ENCODE peak calls at places on chromosomes 1 and 21, in eight cellular contexts. H is left lung; G is GM23338; Q is OCI-LY7; L is upper lobe of left lung; I is pancreas; K is thyroid gland; O is CD8-positive, alpha-beta T cell. C is an unnamed sample.

GRCh38 chr1:84704872-84705426 is 14.7 kb upstream of the SSX2IP start:
- DNase-seq in Q (peak), G (no peak), K (no peak), O (no peak), H (no peak), L (no peak), I (no peak), C (no peak)

GRCh38 chr1:167132306-167133010 is 38.6 kb downstream of the STYXL2 start:
- DNase-seq in K (no peak), I (no peak), O (no peak), L (no peak), G (no peak), Q (no peak), H (no peak), C (no peak)

GRCh38 chr1:10578070-10578469 is 103.3 kb downstream of the PEX14 start:
- DNase-seq in G (no peak), L (no peak), Q (no peak), K (no peak), I (no peak), O (no peak), H (no peak), C (no peak)

GRCh38 chr1:231550448-231550781 is 21.9 kb downstream of the TSNAX start:
- DNase-seq in H (no peak), G (peak), O (no peak), L (no peak), I (no peak), K (no peak), Q (peak), C (no peak)

GRCh38 chr1:176466514-176466913 is 3.5 kb downstream of the PAPPA2 start:
- DNase-seq in L (no peak), I (no peak), O (no peak), K (no peak), G (peak), H (no peak), Q (peak), C (no peak)

GRCh38 chr1:236686815-236687160 is 489 bp downstream of the ACTN2 start:
- DNase-seq in G (peak), I (peak), O (no peak), Q (no peak), K (peak), H (no peak), L (no peak), C (no peak)

GRCh38 chr1:218796773-218797172 is 376.9 kb upstream of the LYPLAL1 start:
- DNase-seq in H (no peak), K (no peak), I (no peak), Q (no peak), O (no peak), G (no peak), L (no peak), C (no peak)

GRCh38 chr1:209839875-209840491 is 12.2 kb downstream of the UTP25 start:
- DNase-seq in L (no peak), O (no peak), Q (no peak), I (no peak), K (no peak), H (no peak), G (no peak), C (no peak)

GRCh38 chr1:165376041-165376810 is 19.7 kb upstream of the LMX1A start:
- DNase-seq in G (peak), Q (no peak), O (no peak), I (peak), K (peak), H (peak), L (peak), C (peak)

GRCh38 chr1:43671626-43672330 is 21.8 kb downstream of the KDM4A start:
- DNase-seq in L (no peak), O (no peak), I (no peak), K (no peak), G (no peak), Q (no peak), H (no peak), C (no peak)

GRCh38 chr1:153612755-153613331 is at the start of gene S100A16:
- DNase-seq in Q (no peak), L (peak), O (no peak), K (peak), G (peak), I (peak), H (peak), C (no peak)

GRCh38 chr1:70436617-70437236 is 25.7 kb downstream of the CTH start:
- DNase-seq in Q (no peak), K (no peak), L (no peak), G (no peak), O (no peak), H (no peak), I (no peak), C (no peak)

GRCh38 chr1:168019407-168019806 is 82.5 kb upstream of the MPC2 start:
- DNase-seq in O (no peak), G (peak), I (no peak), Q (no peak), K (no peak), H (no peak), L (no peak), C (no peak)

GRCh38 chr1:172401907-172402306 is 18.6 kb upstream of the C1orf105 start:
- DNase-seq in H (no peak), Q (peak), L (no peak), G (peak), I (no peak), O (no peak), K (no peak), C (no peak)
- TF ChIP-seq CTCF in H (no peak), Q (peak), L (no peak), G (peak), I (no peak), O (no peak), K (no peak), C (no peak)

GRCh38 chr1:89201489-89201794 is 2.7 kb upstream of the GBP4 start:
- DNase-seq in K (no peak), H (no peak), Q (no peak), O (no peak), G (no peak), I (no peak), L (no peak), C (no peak)
- H3K27ac ChIP-seq in K (no peak), H (no peak), Q (no peak), O (no peak), G (no peak), I (no peak), L (peak), C (no peak)

GRCh38 chr1:21911205-21912001 is 25.7 kb downstream of the HSPG2 start:
- DNase-seq in K (no peak), I (no peak), H (no peak), O (no peak), Q (no peak), G (no peak), L (no peak), C (no peak)

GRCh38 chr1:21909787-21910503 is 27.2 kb downstream of the HSPG2 start:
- DNase-seq in Q (no peak), O (no peak), K (peak), G (peak), I (no peak), L (peak), H (peak), C (no peak)

GRCh38 chr1:21910528-21911204 is 26.4 kb downstream of the HSPG2 start:
- DNase-seq in L (no peak), Q (no peak), K (no peak), H (no peak), G (no peak), I (no peak), O (no peak), C (no peak)

GRCh38 chr1:21907737-21908136 is 29.4 kb downstream of the HSPG2 start:
- DNase-seq in L (no peak), K (no peak), O (no peak), Q (no peak), I (no peak), H (no peak), G (no peak), C (no peak)

DNA sequence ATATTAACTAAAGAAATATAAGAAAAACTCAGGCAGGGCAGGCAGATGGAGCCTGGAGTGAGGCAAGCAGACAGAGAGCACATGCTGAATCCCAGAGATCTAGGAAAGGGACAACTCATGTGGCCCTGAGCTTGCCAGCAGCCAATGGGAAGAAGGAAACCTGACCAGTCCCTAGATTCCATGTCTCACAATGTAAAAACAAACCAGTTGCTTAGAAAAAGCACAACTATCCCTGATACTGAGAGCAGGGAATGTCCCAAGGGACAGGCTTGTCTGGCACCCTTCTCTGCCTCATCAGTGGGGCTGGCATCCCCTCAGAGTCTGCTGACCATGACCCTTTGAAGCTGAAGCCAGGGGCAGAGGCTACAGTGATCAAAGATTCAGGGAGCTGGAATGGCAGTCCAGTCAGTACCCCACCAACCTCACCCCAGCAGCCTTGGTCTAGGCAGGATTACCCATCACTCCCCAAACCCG is 27.8 kb downstream of the HSPG2 start:
- DNase-seq in O (no peak), L (no peak), G (no peak), H (no peak), I (no peak), K (no peak), Q (no peak), C (no peak)
- H3K4me3 ChIP-seq in O (no peak), L (no peak), G (no peak), H (no peak), I (no peak), K (no peak), Q (no peak), C (no peak)

GRCh38 chr21:37658994-37659458 is 257.2 kb downstream of the KCNJ6 start:
- DNase-seq in K (no peak), H (no peak), L (peak), G (no peak), O (no peak), I (no peak), Q (no peak), C (no peak)
- TF ChIP-seq CTCF in K (no peak), H (no peak), L (peak), G (no peak), O (no peak), I (no peak), Q (no peak), C (peak)

GRCh38 chr21:34020005-34020847 is 53.2 kb upstream of the MRPS6 start:
- DNase-seq in O (no peak), I (no peak), H (no peak), G (no peak), K (no peak), Q (peak), L (no peak), C (no peak)
- H3K27ac ChIP-seq in O (no peak), I (no peak), H (no peak), G (no peak), K (no peak), Q (peak), L (no peak), C (no peak)

DNA sequence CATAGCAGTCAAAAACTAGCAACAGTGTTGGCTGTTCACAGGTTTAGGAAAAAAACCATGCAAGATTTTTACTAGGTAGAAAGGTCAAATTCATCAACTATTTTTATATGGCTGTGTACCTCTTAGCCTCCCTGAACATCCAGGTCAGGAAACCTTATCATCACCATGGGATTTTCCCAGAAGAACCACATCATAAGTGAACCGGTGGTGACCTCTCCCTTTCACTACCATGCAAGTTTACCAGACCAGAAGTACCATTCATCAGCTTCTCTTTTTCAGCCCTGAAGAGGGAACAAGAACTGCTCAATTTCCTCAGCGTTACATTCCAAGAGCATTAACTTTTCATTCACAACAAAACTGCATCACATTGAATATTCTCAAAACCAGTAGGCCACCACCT is 5.9 kb downstream of the SSBP3 start:
- DNase-seq in L (no peak), Q (no peak), I (no peak), G (no peak), K (no peak), O (no peak), H (no peak), C (no peak)
- H3K4me3 ChIP-seq in L (no peak), Q (no peak), I (no peak), G (no peak), K (no peak), O (no peak), H (no peak), C (no peak)

GRCh38 chr1:50080904-50081586 is 27.7 kb upstream of the ELAVL4 start:
- DNase-seq in G (peak), O (no peak), H (no peak), Q (peak), I (no peak), L (no peak), K (peak), C (no peak)
- TF ChIP-seq CTCF in G (peak), O (no peak), H (no peak), Q (peak), I (no peak), L (no peak), K (no peak), C (peak)

GRCh38 chr1:243288062-243288461 is 32.2 kb downstream of the SDCCAG8 start:
- DNase-seq in O (no peak), I (no peak), G (no peak), K (no peak), H (no peak), L (no peak), Q (no peak), C (no peak)

GRCh38 chr1:243291287-243291686 is 35.4 kb downstream of the SDCCAG8 start:
- DNase-seq in G (no peak), Q (no peak), H (no peak), O (no peak), K (no peak), L (no peak), I (no peak), C (no peak)

GRCh38 chr1:243287128-243287470 is 31.3 kb downstream of the SDCCAG8 start:
- DNase-seq in G (no peak), H (no peak), K (no peak), O (no peak), Q (no peak), I (no peak), L (no peak), C (no peak)

GRCh38 chr1:243287652-243288051 is 31.8 kb downstream of the SDCCAG8 start:
- DNase-seq in G (no peak), I (no peak), K (no peak), O (no peak), H (no peak), Q (peak), L (no peak), C (no peak)

GRCh38 chr1:243286409-243287127 is 30.7 kb downstream of the SDCCAG8 start:
- DNase-seq in K (no peak), H (no peak), L (no peak), I (no peak), Q (no peak), O (no peak), G (no peak), C (no peak)
- H3K27ac ChIP-seq in K (peak), H (peak), L (peak), I (no peak), Q (no peak), O (no peak), G (no peak), C (peak)

C was measured in dorsolateral prefrontal cortex.